ENCODE peak calls at places on chromosomes 16 and 17, in five cellular contexts. O, V, L, B and W are unnamed samples.

GRCh38 chr16:57639172-57639571 is 10.7 kb downstream of the ADGRG1 start:
- DNase-seq in O (no peak), V (peak), L (no peak), B (no peak), W (no peak)

GRCh38 chr16:53055603-53056527 is 1.1 kb downstream of the CHD9 start:
- DNase-seq in O (peak), V (peak), L (no peak), B (peak), W (no peak)

GRCh38 chr17:13597723-13598347 is 3.9 kb downstream of the HS3ST3A1 start:
- DNase-seq in O (no peak), V (no peak), L (peak), B (no peak), W (no peak)

GRCh38 chr17:40820228-40820838 is 2.1 kb downstream of the KRT10 start:
- DNase-seq in O (no peak), V (no peak), L (no peak), B (no peak), W (no peak)

GRCh38 chr17:80432961-80433550 is 18.1 kb downstream of the ENDOV start:
- DNase-seq in O (no peak), V (no peak), L (no peak), B (no peak), W (no peak)

GRCh38 chr17:72432143-72432604 is 311.4 kb downstream of the SOX9 start:
- DNase-seq in O (no peak), V (peak), L (no peak), B (no peak), W (no peak)

GRCh38 chr17:66331038-66331816 is 28.8 kb downstream of the PRKCA start:
- DNase-seq in O (no peak), V (no peak), L (peak), B (no peak), W (no peak)

GRCh38 chr17:66767164-66767933 is 67.6 kb upstream of the CACNG5 start:
- DNase-seq in O (no peak), V (no peak), L (no peak), B (no peak), W (no peak)

GRCh38 chr16:10083301-10083700 is 98.9 kb downstream of the GRIN2A start:
- DNase-seq in O (no peak), V (no peak), L (no peak), B (no peak), W (peak)

GRCh38 chr16:10822702-10823101 is 4.1 kb upstream of the TVP23A start:
- DNase-seq in O (no peak), V (no peak), L (no peak), B (no peak), W (no peak)

GRCh38 chr17:31412511-31412910 is 21.0 kb downstream of the RAB11FIP4 start:
- DNase-seq in O (no peak), V (no peak), L (no peak), B (no peak), W (peak)

GRCh38 chr16:79598341-79599181 is 2.0 kb downstream of the MAF start:
- DNase-seq in O (peak), V (peak), L (peak), B (peak), W (peak)

GRCh38 chr16:64933890-64934289 is 188.0 kb downstream of the CDH11 start:
- DNase-seq in O (no peak), V (no peak), L (no peak), B (no peak), W (no peak)

GRCh38 chr17:50922107-50922506 is 56.0 kb upstream of the TOB1 start:
- DNase-seq in O (no peak), V (no peak), L (no peak), B (no peak), W (no peak)

GRCh38 chr16:84117482-84117843 is 721 bp upstream of the MBTPS1 start:
- DNase-seq in O (peak), V (no peak), L (peak), B (no peak), W (no peak)

GRCh38 chr17:1422907-1423306 is 22.9 kb upstream of the YWHAE start:
- DNase-seq in O (peak), V (no peak), L (no peak), B (no peak), W (no peak)

GRCh38 chr17:75764417-75764710 is 628 bp downstream of the GALK1 start:
- DNase-seq in O (no peak), V (no peak), L (no peak), B (no peak), W (peak)

GRCh38 chr16:85238233-85238647 is 126.0 kb upstream of the CIBAR2 start:
- DNase-seq in O (peak), V (no peak), L (no peak), B (no peak), W (peak)